ENCODE peak calls at places on chromosomes 16 and 17, in ten cellular contexts. V is MM.1S; E is nephron progenitor cell; I is upper lobe of right lung; F is CD4-positive, alpha-beta T cell; L is MCF 10A; Q is OCI-LY7; N is WTC11; K is upper lobe of left lung; T is tibial artery. M is an unnamed sample.

GRCh38 chr17:7380321-7380720 is 568 bp upstream of the TNK1 start:
- DNase-seq in K (no peak), E (no peak), N (peak), L (peak), Q (no peak), V (no peak), T (peak), F (no peak), I (peak), M (no peak)

GRCh38 chr17:2122641-2123302 is 67.9 kb downstream of the HIC1 start:
- DNase-seq in N (peak), Q (no peak), E (no peak), T (peak), F (no peak), L (peak), I (peak), K (peak), V (no peak), M (no peak)

GRCh38 chr17:41907633-41908539 is 10.9 kb downstream of the ACLY start:
- DNase-seq in K (no peak), T (no peak), I (no peak), N (no peak), E (no peak), Q (no peak), F (no peak), L (no peak), V (no peak), M (no peak)

GRCh38 chr17:40062347-40063033 is at the start of gene THRA:
- DNase-seq in T (peak), K (peak), Q (peak), I (peak), E (peak), F (peak), L (peak), N (peak), V (peak), M (peak)

GRCh38 chr17:37490022-37490587 is 414 bp downstream of the DUSP14 start:
- DNase-seq in L (peak), I (peak), K (peak), N (peak), Q (peak), T (peak), V (peak), E (peak), F (peak), M (peak)

GRCh38 chr17:67912656-67913055 is 83.6 kb downstream of the C17orf58 start:
- DNase-seq in V (no peak), Q (no peak), N (no peak), K (no peak), I (no peak), F (no peak), L (no peak), E (no peak), T (no peak), M (no peak)

GRCh38 chr17:83186751-83187421 is 107.5 kb downstream of the METRNL start:
- DNase-seq in F (no peak), N (peak), L (no peak), Q (no peak), I (no peak), E (no peak), V (no peak), T (no peak), K (no peak), M (no peak)

GRCh38 chr17:18002171-18002570 is 29.5 kb downstream of the DRC3 start:
- DNase-seq in N (no peak), K (no peak), E (no peak), L (no peak), Q (no peak), F (no peak), V (no peak), I (no peak), T (no peak), M (no peak)

GRCh38 chr17:1122681-1123396 is 56.9 kb downstream of the ABR start:
- DNase-seq in V (peak), Q (peak), E (peak), L (peak), I (peak), N (peak), K (no peak), F (peak), T (peak), M (peak)

GRCh38 chr16:68400924-68401460 is 47.3 kb downstream of the SMPD3 start:
- DNase-seq in I (no peak), N (no peak), F (peak), E (no peak), L (no peak), K (no peak), T (no peak), Q (no peak), V (no peak), M (no peak)

GRCh38 chr16:4724661-4725270 is 9.3 kb downstream of the ANKS3 start:
- DNase-seq in L (no peak), F (no peak), T (no peak), K (no peak), I (no peak), V (no peak), E (no peak), Q (no peak), N (no peak), M (no peak)

GRCh38 chr17:60060474-60060873 is 18.2 kb downstream of the HEATR6 start:
- DNase-seq in N (no peak), L (no peak), V (no peak), I (no peak), T (no peak), E (no peak), F (no peak), Q (no peak), K (no peak), M (no peak)

GRCh38 chr17:3667366-3668278 is 756 bp downstream of the TAX1BP3 start:
- DNase-seq in E (peak), L (peak), Q (no peak), N (peak), F (no peak), I (peak), T (peak), V (peak), K (peak), M (peak)

GRCh38 chr17:41107941-41108445 is 2.8 kb downstream of the KRTAP4-9 start:
- DNase-seq in Q (no peak), V (no peak), L (no peak), N (no peak), T (no peak), E (no peak), K (no peak), F (no peak), I (no peak), M (no peak)

GRCh38 chr16:29849505-29849904 is 13.5 kb downstream of the CDIPT start:
- DNase-seq in L (no peak), T (no peak), I (no peak), E (peak), Q (no peak), N (no peak), F (no peak), V (no peak), K (no peak), M (no peak)

GRCh38 chr17:6862122-6862521 is 30.6 kb upstream of the TEKT1 start:
- DNase-seq in V (no peak), I (no peak), T (no peak), N (no peak), Q (no peak), E (no peak), K (no peak), L (no peak), F (no peak), M (no peak)

GRCh38 chr16:68297908-68298307 is 12.8 kb downstream of the SLC7A6OS start:
- DNase-seq in V (no peak), K (no peak), Q (no peak), L (peak), F (no peak), N (no peak), E (no peak), T (no peak), I (no peak), M (no peak)

GRCh38 chr17:59149051-59149450 is 5.9 kb downstream of the SKA2 start:
- DNase-seq in T (no peak), I (no peak), F (no peak), K (no peak), V (no peak), E (no peak), L (peak), N (no peak), Q (no peak), M (no peak)

GRCh38 chr16:51994597-51994996 is 552.3 kb downstream of the TOX3 start:
- DNase-seq in T (no peak), I (peak), E (no peak), N (no peak), L (peak), F (no peak), Q (no peak), K (no peak), V (peak), M (no peak)

GRCh38 chr17:29613371-29613837 is 9.3 kb downstream of the CORO6 start:
- DNase-seq in K (peak), L (no peak), V (peak), Q (peak), I (peak), T (peak), E (peak), N (peak), F (peak), M (peak)

GRCh38 chr16:51151435-51151950 is 423 bp upstream of the SALL1 start:
- DNase-seq in I (no peak), Q (no peak), N (peak), K (peak), T (no peak), V (no peak), E (peak), F (no peak), L (no peak), M (peak)

GRCh38 chr17:42165751-42166150 is 11.0 kb upstream of the RAB5C start:
- DNase-seq in L (no peak), E (no peak), F (no peak), N (no peak), T (no peak), I (no peak), K (no peak), Q (no peak), V (no peak), M (no peak)

GRCh38 chr17:48240562-48241130 is 133.1 kb downstream of the SNX11 start:
- DNase-seq in F (no peak), K (no peak), Q (no peak), T (no peak), I (no peak), N (no peak), V (no peak), L (no peak), E (no peak), M (no peak)

GRCh38 chr16:68345958-68346635 is 35.3 kb downstream of the PRMT7 start:
- DNase-seq in L (no peak), E (no peak), Q (no peak), K (no peak), I (no peak), F (no peak), T (no peak), N (no peak), V (no peak), M (no peak)

GRCh38 chr16:48075398-48075797 is 80.4 kb downstream of the ABCC12 start:
- DNase-seq in V (no peak), T (no peak), K (no peak), I (no peak), N (no peak), L (no peak), Q (no peak), F (no peak), E (no peak), M (no peak)

GRCh38 chr17:53428913-53429312 is 393.8 kb upstream of the KIF2B start:
- DNase-seq in E (no peak), L (no peak), N (no peak), Q (no peak), F (no peak), T (no peak), I (no peak), K (no peak), V (no peak), M (no peak)
- TF ChIP-seq CTCF in E (no peak), L (no peak), N (no peak), Q (no peak), F (no peak), T (no peak), I (no peak), K (no peak), V (no peak), M (no peak)

DNA sequence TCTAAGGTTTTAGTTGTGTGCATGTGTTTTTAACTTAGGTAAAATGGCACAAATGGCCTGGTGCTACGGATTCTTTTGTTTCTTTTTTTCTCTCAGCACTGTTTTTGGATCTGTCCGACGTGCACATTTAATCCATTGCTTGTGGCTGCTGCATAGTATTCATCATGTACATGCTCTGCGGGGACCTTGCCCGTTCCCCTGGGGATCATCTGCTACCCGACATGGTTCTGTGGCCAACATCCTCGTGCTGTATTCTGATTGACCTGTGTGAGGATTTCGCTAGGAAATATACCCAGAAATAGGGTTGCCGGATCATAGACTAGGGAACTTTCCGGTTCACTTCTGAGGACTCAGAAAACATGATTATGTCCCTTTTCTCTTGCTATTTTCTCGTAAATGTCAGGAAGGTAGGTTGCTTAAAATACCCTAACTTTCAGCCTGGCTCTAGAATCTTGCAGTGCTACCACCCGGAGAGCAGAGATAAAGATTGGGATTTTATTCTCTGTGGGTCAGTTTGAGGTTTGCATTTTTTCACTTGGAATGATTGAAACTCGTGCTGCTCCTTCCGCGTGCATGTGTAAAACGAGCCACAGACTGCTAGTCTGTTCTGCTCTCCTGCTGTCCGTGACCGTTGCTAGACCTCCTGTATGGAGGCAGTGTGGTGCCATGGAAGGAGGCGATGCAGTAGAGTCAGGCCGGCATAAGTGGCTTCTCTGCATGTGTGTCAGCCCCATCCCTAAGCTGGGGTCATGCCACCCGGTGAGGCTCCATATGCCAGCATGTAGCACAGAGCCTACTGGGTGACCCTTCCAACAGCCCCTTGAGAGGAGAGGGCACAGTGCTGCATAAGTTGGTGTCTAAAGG is 42.8 kb downstream of the LDHD start:
- DNase-seq in Q (no peak), N (no peak), L (no peak), T (no peak), V (no peak), I (no peak), E (no peak), K (no peak), F (no peak), M (no peak)
- TF ChIP-seq CTCF in Q (no peak), N (no peak), L (no peak), T (no peak), V (no peak), I (no peak), E (no peak), K (no peak), F (no peak), M (no peak)

DNA sequence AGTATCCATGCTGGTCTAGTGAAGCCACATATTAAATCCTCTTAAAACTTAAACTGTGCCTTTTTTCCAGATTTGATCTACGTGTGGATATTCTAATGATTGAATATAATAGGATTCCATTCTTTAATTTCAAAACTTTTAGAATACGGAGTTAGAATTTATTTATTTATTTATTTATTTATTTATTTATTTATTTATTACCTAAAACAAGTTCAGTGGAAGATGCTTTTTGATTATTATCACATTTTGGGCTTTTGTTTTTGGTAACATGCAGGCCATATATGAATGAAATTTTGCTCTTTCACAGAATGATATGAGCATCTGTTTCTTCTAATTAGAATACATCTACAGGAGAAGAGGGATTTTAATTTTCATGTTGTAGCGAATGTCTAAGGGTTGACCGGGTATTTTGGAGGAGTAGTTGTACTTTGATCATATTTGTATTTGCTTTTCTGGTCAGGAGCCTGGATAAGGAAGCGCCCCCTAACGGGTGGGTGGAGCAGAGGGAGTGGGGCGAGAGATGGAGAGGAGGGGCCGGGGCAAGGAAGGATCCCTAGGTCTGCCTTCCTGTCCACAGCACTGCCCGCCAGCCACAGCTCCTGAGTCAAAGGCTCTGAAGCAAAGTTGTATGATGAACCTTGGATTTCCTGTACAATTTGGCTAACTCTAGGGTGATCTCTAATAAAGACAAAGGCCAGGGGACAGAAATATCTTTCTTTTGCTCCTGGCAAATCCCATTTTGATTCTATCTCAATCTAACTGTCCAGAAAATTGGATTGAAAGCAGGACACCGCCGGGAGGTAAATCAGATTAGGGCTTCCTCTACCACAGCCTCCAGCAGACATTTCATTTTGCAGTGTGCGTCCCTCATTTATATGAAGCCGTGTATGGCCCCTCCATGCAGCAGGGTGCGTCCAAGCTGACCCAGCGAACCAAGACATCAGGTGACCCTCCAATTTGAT is 149.1 kb downstream of the PRKCA start:
- DNase-seq in K (no peak), E (peak), L (no peak), N (peak), F (no peak), V (no peak), I (no peak), Q (no peak), T (no peak), M (peak)
- TF ChIP-seq CTCF in K (no peak), E (no peak), L (no peak), N (peak), F (no peak), V (no peak), I (peak), Q (no peak), T (no peak), M (peak)

GRCh38 chr17:10295728-10296343 is 77.0 kb downstream of the MYH13 start:
- DNase-seq in I (no peak), Q (peak), F (no peak), K (no peak), V (peak), E (peak), L (peak), N (peak), T (no peak), M (peak)
- TF ChIP-seq CTCF in I (peak), Q (peak), F (peak), K (no peak), V (peak), E (peak), L (peak), N (peak), T (peak), M (peak)

GRCh38 chr16:84043486-84044107 is 1.0 kb upstream of the SLC38A8 start:
- DNase-seq in V (no peak), T (no peak), Q (no peak), N (no peak), F (no peak), I (peak), E (no peak), L (no peak), K (peak), M (no peak)

GRCh38 chr16:84042879-84043485 is 387 bp upstream of the SLC38A8 start:
- DNase-seq in T (no peak), Q (no peak), E (peak), V (no peak), L (no peak), F (no peak), N (peak), I (no peak), K (peak), M (no peak)

GRCh38 chr16:84042308-84042878 is at the start of gene SLC38A8:
- DNase-seq in K (peak), N (no peak), T (no peak), Q (no peak), I (peak), L (no peak), F (no peak), E (no peak), V (no peak), M (no peak)

GRCh38 chr16:84045001-84045817 is 2.6 kb upstream of the SLC38A8 start:
- DNase-seq in N (no peak), E (no peak), F (no peak), Q (no peak), I (peak), K (peak), V (no peak), T (no peak), L (no peak), M (no peak)

GRCh38 chr16:84044108-84044488 is 1.5 kb upstream of the SLC38A8 start:
- DNase-seq in E (no peak), N (peak), Q (peak), K (no peak), F (no peak), I (no peak), T (no peak), L (peak), V (no peak), M (no peak)
- TF ChIP-seq CTCF in E (peak), N (peak), Q (peak), K (no peak), F (no peak), I (peak), T (no peak), L (peak), V (peak), M (peak)

DNA sequence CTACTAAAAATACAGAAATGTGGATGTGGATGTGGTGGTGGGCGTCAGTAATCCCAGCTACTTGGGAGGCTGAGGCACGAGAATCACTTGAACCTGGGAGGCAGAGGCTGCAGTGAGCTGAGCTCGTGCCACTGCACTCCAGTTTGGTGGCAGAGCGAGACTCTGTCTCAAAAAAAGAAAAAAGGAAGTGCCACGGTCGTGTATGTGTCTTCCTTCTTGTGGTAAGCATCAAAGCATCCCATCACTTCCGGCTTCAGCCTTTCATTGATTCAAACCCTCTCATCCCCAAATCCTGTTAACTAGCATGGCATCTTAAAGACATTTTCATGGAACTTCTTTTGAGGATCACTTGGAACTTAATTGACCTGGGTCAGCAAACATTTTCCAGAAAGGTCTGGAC is 126.2 kb downstream of the CPPED1 start:
- DNase-seq in L (no peak), F (no peak), T (no peak), I (no peak), N (no peak), Q (peak), E (no peak), V (no peak), K (no peak), M (no peak)
- TF ChIP-seq CTCF in L (no peak), F (no peak), T (no peak), I (no peak), N (no peak), Q (no peak), E (no peak), V (no peak), K (no peak), M (no peak)

M was measured in neural crest cell.